ENCODE peak calls at places on chromosome 21, in four cellular contexts. One of them, this sample, is unnamed.

GRCh38 chr21:41009398-41010177 is 158.4 kb upstream of the BACE2 start:
- DNase-seq in IMR-90: no peak
- DNase-seq in adrenal gland: no peak
- DNase-seq in fibroblast of the aortic adventitia: no peak
- DNase-seq in this sample: no peak

GRCh38 chr21:38645282-38645681 is 147.0 kb upstream of the ERG start:
- DNase-seq in IMR-90: peak
- DNase-seq in adrenal gland: no peak
- DNase-seq in fibroblast of the aortic adventitia: peak
- DNase-seq in this sample: no peak

GRCh38 chr21:37503848-37504467 is 137.4 kb downstream of the DYRK1A start:
- DNase-seq in IMR-90: peak
- DNase-seq in adrenal gland: no peak
- DNase-seq in fibroblast of the aortic adventitia: peak
- DNase-seq in this sample: no peak

GRCh38 chr21:44626262-44626661 is 631 bp upstream of the KRTAP10-9 start:
- DNase-seq in IMR-90: no peak
- DNase-seq in adrenal gland: no peak
- DNase-seq in fibroblast of the aortic adventitia: no peak
- DNase-seq in this sample: no peak

GRCh38 chr21:38956006-38956405 is 150.3 kb downstream of the ETS2 start:
- DNase-seq in IMR-90: peak
- DNase-seq in adrenal gland: no peak
- DNase-seq in fibroblast of the aortic adventitia: no peak
- DNase-seq in this sample: no peak

GRCh38 chr21:41254090-41254700 is 62.4 kb upstream of the FAM3B start:
- DNase-seq in IMR-90: peak
- DNase-seq in adrenal gland: no peak
- DNase-seq in fibroblast of the aortic adventitia: no peak
- DNase-seq in this sample: no peak

GRCh38 chr21:20083336-20083735 is 914.9 kb upstream of the NCAM2 start:
- DNase-seq in IMR-90: no peak
- DNase-seq in adrenal gland: no peak
- DNase-seq in fibroblast of the aortic adventitia: no peak
- DNase-seq in this sample: no peak

GRCh38 chr21:31295676-31296075 is 48.4 kb downstream of the TIAM1 start:
- DNase-seq in IMR-90: no peak
- DNase-seq in adrenal gland: no peak
- DNase-seq in fibroblast of the aortic adventitia: no peak
- DNase-seq in this sample: no peak

GRCh38 chr21:34523019-34523418 is 11.0 kb upstream of the KCNE1 start:
- DNase-seq in IMR-90: no peak
- DNase-seq in adrenal gland: no peak
- DNase-seq in fibroblast of the aortic adventitia: no peak
- DNase-seq in this sample: no peak

GRCh38 chr21:44509539-44509938 is 30.5 kb downstream of the KRTAP10-1 start:
- DNase-seq in IMR-90: no peak
- DNase-seq in adrenal gland: no peak
- DNase-seq in fibroblast of the aortic adventitia: no peak
- DNase-seq in this sample: peak

GRCh38 chr21:40516336-40516735 is 330.6 kb downstream of the DSCAM start:
- DNase-seq in IMR-90: no peak
- DNase-seq in adrenal gland: peak
- DNase-seq in fibroblast of the aortic adventitia: no peak
- DNase-seq in this sample: no peak

GRCh38 chr21:41208946-41209345 is 41.0 kb downstream of the BACE2 start:
- DNase-seq in IMR-90: no peak
- DNase-seq in adrenal gland: no peak
- DNase-seq in fibroblast of the aortic adventitia: no peak
- DNase-seq in this sample: no peak

GRCh38 chr21:32173106-32173755 is 105.6 kb downstream of the MIS18A start:
- DNase-seq in IMR-90: no peak
- DNase-seq in adrenal gland: no peak
- DNase-seq in fibroblast of the aortic adventitia: peak
- DNase-seq in this sample: no peak

GRCh38 chr21:29704719-29705118 is 235.1 kb downstream of the GRIK1 start:
- DNase-seq in IMR-90: peak
- DNase-seq in adrenal gland: no peak
- DNase-seq in fibroblast of the aortic adventitia: peak
- DNase-seq in this sample: no peak

GRCh38 chr21:34933609-34934345 is 115.3 kb downstream of the RUNX1 start:
- DNase-seq in IMR-90: no peak
- DNase-seq in adrenal gland: no peak
- DNase-seq in fibroblast of the aortic adventitia: no peak
- DNase-seq in this sample: no peak

GRCh38 chr21:31801551-31802234 is 69.8 kb upstream of the SCAF4 start:
- DNase-seq in IMR-90: no peak
- DNase-seq in adrenal gland: no peak
- DNase-seq in fibroblast of the aortic adventitia: no peak
- DNase-seq in this sample: no peak

GRCh38 chr21:37670883-37671282 is 245.4 kb downstream of the KCNJ6 start:
- DNase-seq in IMR-90: peak
- DNase-seq in adrenal gland: no peak
- DNase-seq in fibroblast of the aortic adventitia: peak
- DNase-seq in this sample: no peak

GRCh38 chr21:44090332-44090731 is 16.9 kb upstream of the PWP2 start:
- DNase-seq in IMR-90: no peak
- DNase-seq in adrenal gland: no peak
- DNase-seq in fibroblast of the aortic adventitia: no peak
- DNase-seq in this sample: peak

GRCh38 chr21:38488640-38489282 is 9.5 kb downstream of the ERG start:
- DNase-seq in IMR-90: no peak
- DNase-seq in adrenal gland: no peak
- DNase-seq in fibroblast of the aortic adventitia: no peak
- DNase-seq in this sample: no peak

GRCh38 chr21:41630249-41630648 is 122.3 kb upstream of the TMPRSS2 start:
- DNase-seq in IMR-90: peak
- DNase-seq in adrenal gland: no peak
- DNase-seq in fibroblast of the aortic adventitia: peak
- DNase-seq in this sample: no peak

GRCh38 chr21:46206163-46207005 is 22.1 kb upstream of the SPATC1L start:
- DNase-seq in IMR-90: no peak
- DNase-seq in adrenal gland: peak
- DNase-seq in fibroblast of the aortic adventitia: no peak
- DNase-seq in this sample: peak

GRCh38 chr21:43825936-43826622 is 36.7 kb downstream of the RRP1 start:
- DNase-seq in IMR-90: no peak
- DNase-seq in adrenal gland: no peak
- DNase-seq in fibroblast of the aortic adventitia: no peak
- DNase-seq in this sample: peak

GRCh38 chr21:32474179-32475059 is 61.9 kb downstream of the EVA1C start:
- DNase-seq in IMR-90: no peak
- DNase-seq in adrenal gland: no peak
- DNase-seq in fibroblast of the aortic adventitia: no peak
- DNase-seq in this sample: peak

GRCh38 chr21:46307625-46308024 is 16.0 kb downstream of the C21orf58 start:
- DNase-seq in IMR-90: peak
- DNase-seq in adrenal gland: no peak
- DNase-seq in fibroblast of the aortic adventitia: no peak
- DNase-seq in this sample: no peak

GRCh38 chr21:16330340-16331319 is 600.8 kb downstream of the USP25 start:
- DNase-seq in IMR-90: peak
- DNase-seq in adrenal gland: peak
- DNase-seq in fibroblast of the aortic adventitia: peak
- DNase-seq in this sample: no peak

GRCh38 chr21:22890656-22891055 is 1892.4 kb downstream of the NCAM2 start:
- DNase-seq in IMR-90: no peak
- DNase-seq in adrenal gland: no peak
- DNase-seq in fibroblast of the aortic adventitia: no peak
- DNase-seq in this sample: no peak

GRCh38 chr21:17463441-17463840 is 49.4 kb upstream of the CXADR start:
- DNase-seq in IMR-90: peak
- DNase-seq in adrenal gland: peak
- DNase-seq in fibroblast of the aortic adventitia: peak
- DNase-seq in this sample: no peak

GRCh38 chr21:39208624-39209333 is 25.5 kb upstream of the PSMG1 start:
- DNase-seq in IMR-90: peak
- DNase-seq in adrenal gland: no peak
- DNase-seq in fibroblast of the aortic adventitia: peak
- DNase-seq in this sample: no peak

GRCh38 chr21:43975469-43976098 is 36.5 kb upstream of the TRAPPC10 start:
- DNase-seq in IMR-90: peak
- DNase-seq in adrenal gland: peak
- DNase-seq in fibroblast of the aortic adventitia: peak
- DNase-seq in this sample: no peak

GRCh38 chr21:15495965-15496364 is 233.8 kb upstream of the USP25 start:
- DNase-seq in IMR-90: peak
- DNase-seq in adrenal gland: no peak
- DNase-seq in fibroblast of the aortic adventitia: peak
- DNase-seq in this sample: no peak

GRCh38 chr21:46610018-46610701 is 5.3 kb upstream of the S100B start:
- DNase-seq in IMR-90: no peak
- DNase-seq in adrenal gland: no peak
- DNase-seq in fibroblast of the aortic adventitia: peak
- DNase-seq in this sample: no peak

GRCh38 chr21:14771587-14771986 is 225.5 kb upstream of the SAMSN1 start:
- DNase-seq in IMR-90: no peak
- DNase-seq in adrenal gland: no peak
- DNase-seq in fibroblast of the aortic adventitia: no peak
- DNase-seq in this sample: no peak

DNA sequence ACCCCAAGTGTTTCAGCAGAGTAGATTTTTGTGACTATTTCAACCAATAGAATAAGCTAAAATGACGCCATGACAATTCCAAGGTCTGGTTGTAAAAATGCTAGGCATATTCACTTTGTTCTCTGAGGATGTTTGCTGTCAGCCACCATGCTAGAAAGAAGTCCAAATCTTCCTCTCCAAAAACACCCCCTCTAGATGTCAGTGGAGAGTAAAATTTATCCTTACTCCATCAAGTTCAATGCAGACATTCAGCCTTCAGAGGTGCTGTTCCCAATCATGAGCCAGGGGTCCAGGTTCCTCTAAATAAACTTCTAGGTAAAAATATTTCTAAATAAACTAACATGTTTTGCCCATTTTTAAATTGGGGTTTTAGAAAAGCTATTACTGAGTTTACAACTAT is 395.4 kb upstream of the ADAMTS5 start:
- DNase-seq in IMR-90: no peak
- DNase-seq in adrenal gland: no peak
- DNase-seq in fibroblast of the aortic adventitia: peak
- DNase-seq in this sample: no peak
- TF ChIP-seq CTCF in IMR-90: peak
- TF ChIP-seq CTCF in adrenal gland: no peak
- TF ChIP-seq CTCF in fibroblast of the aortic adventitia: peak
- TF ChIP-seq CTCF in this sample: peak

DNA sequence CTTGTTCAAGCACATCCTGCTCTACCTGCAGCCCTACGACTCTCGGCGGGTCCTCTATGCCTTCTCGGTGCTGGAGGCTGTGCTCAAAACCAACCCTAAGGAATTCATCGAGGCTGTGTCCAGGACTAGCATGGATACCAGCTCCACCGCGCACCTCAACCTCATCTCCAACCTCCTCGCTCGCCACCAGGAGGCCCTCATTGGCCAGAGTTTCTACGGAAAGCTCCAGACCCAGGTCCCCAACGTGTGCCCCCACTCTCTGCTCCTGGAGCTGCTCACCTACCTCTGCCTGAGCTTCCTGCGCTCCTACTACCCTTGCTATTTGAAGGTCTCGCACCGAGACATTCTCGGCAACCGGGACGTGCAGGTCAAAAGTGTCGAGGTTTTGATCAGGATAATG is 74.3 kb upstream of the MORC3 start:
- DNase-seq in IMR-90: no peak
- DNase-seq in adrenal gland: no peak
- DNase-seq in fibroblast of the aortic adventitia: no peak
- DNase-seq in this sample: no peak
- TF ChIP-seq CTCF in IMR-90: no peak
- TF ChIP-seq CTCF in adrenal gland: no peak
- TF ChIP-seq CTCF in fibroblast of the aortic adventitia: no peak
- TF ChIP-seq CTCF in this sample: no peak

GRCh38 chr21:24895885-24896734 is 711.2 kb downstream of the MRPL39 start:
- DNase-seq in IMR-90: peak
- DNase-seq in adrenal gland: peak
- DNase-seq in fibroblast of the aortic adventitia: peak
- DNase-seq in this sample: no peak
- TF ChIP-seq CTCF in IMR-90: peak
- TF ChIP-seq CTCF in adrenal gland: peak
- TF ChIP-seq CTCF in fibroblast of the aortic adventitia: no peak
- TF ChIP-seq CTCF in this sample: peak

GRCh38 chr21:42818328-42818749 is 61.0 kb downstream of the WDR4 start:
- DNase-seq in IMR-90: peak
- DNase-seq in adrenal gland: peak
- DNase-seq in fibroblast of the aortic adventitia: peak
- DNase-seq in this sample: no peak
- TF ChIP-seq CTCF in IMR-90: peak
- TF ChIP-seq CTCF in adrenal gland: peak
- TF ChIP-seq CTCF in fibroblast of the aortic adventitia: peak
- TF ChIP-seq CTCF in this sample: peak

DNA sequence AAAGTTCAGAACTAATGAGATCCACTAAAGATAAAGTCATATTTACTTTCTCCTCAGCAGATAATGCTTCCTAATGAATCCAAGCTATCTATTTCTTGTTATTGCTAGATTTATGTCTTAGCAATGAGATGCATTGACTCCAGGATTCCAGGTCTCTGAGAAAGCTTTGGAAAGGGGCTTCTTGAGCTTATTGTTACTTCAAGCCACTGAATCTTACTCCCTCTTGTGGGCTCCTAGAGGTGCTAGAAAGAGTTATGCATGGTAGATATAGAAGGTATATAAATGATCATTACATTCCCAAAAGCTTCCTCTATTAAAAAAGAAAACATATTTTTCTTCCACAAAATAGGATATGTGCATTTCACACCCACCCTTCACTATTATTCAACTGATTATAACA is 246.4 kb upstream of the ADAMTS5 start:
- DNase-seq in IMR-90: peak
- DNase-seq in adrenal gland: no peak
- DNase-seq in fibroblast of the aortic adventitia: peak
- DNase-seq in this sample: no peak
- TF ChIP-seq CTCF in IMR-90: peak
- TF ChIP-seq CTCF in adrenal gland: no peak
- TF ChIP-seq CTCF in fibroblast of the aortic adventitia: peak
- TF ChIP-seq CTCF in this sample: peak